ENCODE peak calls at places on chromosomes 6 and 20, in five cellular contexts. X is neuronal stem cell, R is GM23248, U is OCI-LY7, K is K562. H is an unnamed sample.

GRCh38 chr6:21348462-21349195 is 244.9 kb upstream of the SOX4 start:
- DNase-seq in X (no peak), R (peak), U (no peak), K (no peak), H (peak)

GRCh38 chr6:63245908-63246307 is 34.6 kb downstream of the FKBP1C start:
- DNase-seq in X (no peak), R (no peak), U (no peak), K (no peak), H (no peak)

GRCh38 chr20:7449269-7449668 is 491.0 kb downstream of the HAO1 start:
- DNase-seq in X (no peak), R (peak), U (no peak), K (no peak), H (no peak)

GRCh38 chr6:169274761-169275160 is 21.1 kb upstream of the THBS2 start:
- DNase-seq in X (no peak), R (peak), U (no peak), K (no peak), H (peak)

GRCh38 chr20:63768591-63769515 is 29.3 kb downstream of the SLC2A4RG start:
- DNase-seq in X (no peak), R (no peak), U (no peak), K (no peak), H (no peak)

GRCh38 chr6:127013865-127014264 is 104.6 kb upstream of the RSPO3 start:
- DNase-seq in X (no peak), R (no peak), U (no peak), K (no peak), H (no peak)

GRCh38 chr20:13119583-13119982 is 101.5 kb upstream of the ISM1 start:
- DNase-seq in X (peak), R (peak), U (peak), K (peak), H (peak)

GRCh38 chr6:15247750-15248450 is 2.0 kb downstream of the JARID2 start:
- DNase-seq in X (no peak), R (peak), U (peak), K (peak), H (peak)

GRCh38 chr20:60586417-60587105 is 628.3 kb downstream of the CDH26 start:
- DNase-seq in X (no peak), R (no peak), U (no peak), K (no peak), H (no peak)

GRCh38 chr6:134511984-134512383 is 194.1 kb upstream of the SGK1 start:
- DNase-seq in X (no peak), R (no peak), U (no peak), K (no peak), H (no peak)

GRCh38 chr6:13560651-13561044 is 13.8 kb upstream of the SIRT5 start:
- DNase-seq in X (no peak), R (no peak), U (no peak), K (peak), H (no peak)

GRCh38 chr6:64299176-64299575 is 663.6 kb downstream of the PHF3 start:
- DNase-seq in X (no peak), R (no peak), U (no peak), K (no peak), H (no peak)

GRCh38 chr6:149371154-149371553 is 28.9 kb upstream of the SUMO4 start:
- DNase-seq in X (no peak), R (no peak), U (no peak), K (no peak), H (no peak)

GRCh38 chr20:24657211-24657610 is 187.8 kb downstream of the SYNDIG1 start:
- DNase-seq in X (no peak), R (peak), U (no peak), K (peak), H (peak)

GRCh38 chr6:8839626-8840025 is 404.3 kb upstream of the SLC35B3 start:
- DNase-seq in X (no peak), R (no peak), U (no peak), K (no peak), H (no peak)

GRCh38 chr20:18527836-18528235 is 20.1 kb downstream of the SEC23B start:
- DNase-seq in X (no peak), R (peak), U (no peak), K (no peak), H (peak)

GRCh38 chr6:149499066-149499465 is 14.3 kb upstream of the ZC3H12D start:
- DNase-seq in X (no peak), R (peak), U (no peak), K (no peak), H (peak)

GRCh38 chr6:104411302-104411701 is 448.4 kb downstream of the HACE1 start:
- DNase-seq in X (no peak), R (no peak), U (no peak), K (no peak), H (no peak)

GRCh38 chr20:47801079-47801478 is 15.8 kb upstream of the SULF2 start:
- DNase-seq in X (no peak), R (no peak), U (no peak), K (no peak), H (no peak)

GRCh38 chr6:155889405-155889804 is 433.8 kb upstream of the NOX3 start:
- DNase-seq in X (no peak), R (no peak), U (no peak), K (no peak), H (no peak)

GRCh38 chr20:57627972-57628650 is 7.9 kb upstream of the ZBP1 start:
- DNase-seq in X (no peak), R (peak), U (peak), K (no peak), H (peak)

GRCh38 chr6:160132776-160133338 is 11.2 kb downstream of the SLC22A1 start:
- DNase-seq in X (no peak), R (peak), U (no peak), K (no peak), H (peak)

GRCh38 chr6:12208190-12208589 is 82.0 kb upstream of the EDN1 start:
- DNase-seq in X (no peak), R (peak), U (no peak), K (no peak), H (no peak)

GRCh38 chr20:58361549-58361948 is 27.5 kb upstream of the VAPB start:
- DNase-seq in X (no peak), R (peak), U (no peak), K (no peak), H (peak)

GRCh38 chr6:160962835-160963623 is 28.5 kb upstream of the MAP3K4 start:
- DNase-seq in X (no peak), R (no peak), U (no peak), K (no peak), H (no peak)

GRCh38 chr6:27121640-27122039 is 125.9 kb upstream of the PRSS16 start:
- DNase-seq in X (no peak), R (no peak), U (no peak), K (no peak), H (no peak)

GRCh38 chr20:43188861-43189613 is 669 bp downstream of the PTPRT start:
- DNase-seq in X (no peak), R (no peak), U (no peak), K (no peak), H (no peak)
- H3K4me3 ChIP-seq in X (no peak), R (no peak), U (no peak), K (no peak), H (no peak)

GRCh38 chr6:52539607-52540006 is 37.3 kb downstream of the TRAM2 start:
- DNase-seq in X (no peak), R (peak), U (no peak), K (peak), H (peak)

GRCh38 chr6:52538252-52538905 is 38.5 kb downstream of the TRAM2 start:
- DNase-seq in X (no peak), R (peak), U (no peak), K (no peak), H (no peak)

GRCh38 chr6:52537001-52537753 is 39.7 kb downstream of the TRAM2 start:
- DNase-seq in X (no peak), R (peak), U (peak), K (no peak), H (no peak)

GRCh38 chr6:52540286-52540902 is 36.5 kb downstream of the TRAM2 start:
- DNase-seq in X (no peak), R (peak), U (no peak), K (no peak), H (peak)

DNA sequence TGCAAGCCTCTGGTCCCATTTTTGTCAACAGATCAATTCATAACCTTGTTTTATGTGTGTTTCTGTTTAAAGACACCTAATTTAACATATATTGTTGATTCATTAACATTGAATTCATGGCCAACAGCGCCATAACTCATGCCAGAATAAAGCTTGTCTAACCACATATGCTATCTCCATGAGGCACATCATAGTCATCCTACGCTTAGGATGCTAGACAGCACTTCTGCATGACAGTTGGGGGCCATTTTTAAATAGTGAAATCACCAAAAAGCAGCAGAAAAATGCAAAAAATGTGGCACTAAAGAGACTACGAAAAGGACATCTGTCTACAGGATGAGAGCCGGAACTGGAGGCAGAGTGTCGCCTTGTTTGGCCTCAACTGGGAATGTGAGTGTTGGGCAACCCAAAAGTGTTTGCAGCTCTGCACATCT is 37.9 kb downstream of the TRAM2 start:
- DNase-seq in X (no peak), R (peak), U (no peak), K (no peak), H (no peak)
- H3K4me2 ChIP-seq in X (no peak), R (peak), U (peak), K (no peak), H (peak)

GRCh38 chr6:5054427-5054873 is 30.7 kb upstream of the PPP1R3G start:
- DNase-seq in X (no peak), R (peak), U (no peak), K (no peak), H (peak)
- H3K4me3 ChIP-seq in X (no peak), R (no peak), U (no peak), K (no peak), H (no peak)

DNA sequence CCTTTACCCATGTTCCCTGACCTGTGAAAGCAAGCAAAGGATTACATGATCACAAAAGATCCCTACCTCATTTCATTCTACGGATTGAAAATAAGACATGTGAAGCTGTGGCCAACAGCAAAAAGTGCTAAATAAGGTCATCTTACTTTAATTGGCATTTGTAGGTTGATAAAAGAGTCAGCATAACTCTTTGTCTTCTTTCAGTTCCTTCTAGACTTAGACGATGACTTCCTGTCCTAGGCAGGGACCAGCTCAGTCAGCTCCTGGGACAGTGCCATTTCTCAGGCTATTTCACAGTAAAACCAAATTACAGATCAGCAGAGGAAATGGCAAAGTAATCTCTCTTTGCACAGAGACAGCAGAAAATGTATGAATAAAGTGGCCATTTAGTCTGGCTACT is 480.7 kb downstream of the RFPL4B start:
- DNase-seq in X (no peak), R (peak), U (peak), K (no peak), H (no peak)
- H3K4me2 ChIP-seq in X (no peak), R (no peak), U (peak), K (no peak), H (no peak)

GRCh38 chr6:158559338-158559894 is 475 bp upstream of the TMEM181 start:
- DNase-seq in X (no peak), R (peak), U (no peak), K (no peak), H (no peak)

GRCh38 chr6:158559895-158560786 is at the start of gene TMEM181:
- DNase-seq in X (peak), R (peak), U (peak), K (peak), H (peak)

GRCh38 chr6:158560787-158561246 is 926 bp downstream of the TMEM181 start:
- DNase-seq in X (no peak), R (peak), U (peak), K (no peak), H (peak)

GRCh38 chr6:158561247-158561884 is 1.5 kb downstream of the TMEM181 start:
- DNase-seq in X (no peak), R (no peak), U (peak), K (no peak), H (no peak)

DNA sequence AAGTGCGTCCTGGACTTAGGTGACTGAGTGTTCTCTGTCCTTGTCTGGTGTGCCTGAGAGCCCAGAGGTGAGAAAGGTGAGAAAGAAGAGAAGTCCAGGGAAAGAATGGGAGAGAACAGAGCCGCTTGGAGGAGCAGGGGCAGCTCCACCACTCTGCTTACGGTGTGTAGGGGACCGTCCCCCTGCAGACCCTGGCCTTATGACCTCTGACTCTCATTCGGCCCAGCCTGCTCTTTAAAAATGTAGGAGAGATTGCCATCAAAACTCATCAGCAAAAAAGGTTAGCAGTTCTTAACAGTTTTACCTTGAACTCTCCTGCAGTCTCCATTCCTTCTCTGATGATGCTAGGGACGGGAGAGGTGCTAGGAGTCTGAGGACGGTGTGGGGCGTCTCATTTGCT is 2.0 kb downstream of the TMEM181 start:
- DNase-seq in X (no peak), R (no peak), U (no peak), K (no peak), H (no peak)
- H3K4me3 ChIP-seq in X (no peak), R (peak), U (no peak), K (peak), H (peak)